ENCODE peak calls at places on chromosomes 12 and 14, in five cellular contexts. One of them, this sample, is unnamed.

GRCh38 chr14:37945959-37946358 is 261.7 kb upstream of the SSTR1 start:
- DNase-seq in MCF 10A: no peak
- DNase-seq in uterus: no peak
- DNase-seq in PC-9: no peak
- DNase-seq in activated CD8-positive, alpha-beta memory T cell treated with anti-CD3 and anti-CD28 coated beads for 24 hours: no peak
- DNase-seq in this sample: no peak

GRCh38 chr12:15584366-15585041 is 204.7 kb downstream of the EPS8 start:
- DNase-seq in uterus: peak; percentile 51
- DNase-seq in MCF 10A: peak; percentile 70
- DNase-seq in activated CD8-positive, alpha-beta memory T cell treated with anti-CD3 and anti-CD28 coated beads for 24 hours: no peak
- DNase-seq in PC-9: no peak
- DNase-seq in this sample: no peak

GRCh38 chr12:40261937-40262336 is 37.1 kb downstream of the LRRK2 start:
- DNase-seq in MCF 10A: no peak
- DNase-seq in activated CD8-positive, alpha-beta memory T cell treated with anti-CD3 and anti-CD28 coated beads for 24 hours: no peak
- DNase-seq in PC-9: no peak
- DNase-seq in uterus: no peak
- DNase-seq in this sample: no peak

GRCh38 chr14:31029016-31029970 is 3.1 kb upstream of the STRN3 start:
- DNase-seq in uterus: no peak
- DNase-seq in MCF 10A: no peak
- DNase-seq in activated CD8-positive, alpha-beta memory T cell treated with anti-CD3 and anti-CD28 coated beads for 24 hours: no peak
- DNase-seq in PC-9: no peak
- DNase-seq in this sample: no peak

GRCh38 chr12:93032748-93033147 is 103.7 kb upstream of the EEA1 start:
- DNase-seq in uterus: no peak
- DNase-seq in MCF 10A: no peak
- DNase-seq in activated CD8-positive, alpha-beta memory T cell treated with anti-CD3 and anti-CD28 coated beads for 24 hours: no peak
- DNase-seq in PC-9: no peak
- DNase-seq in this sample: no peak

GRCh38 chr14:89401783-89402182 is 15.2 kb downstream of the FOXN3 start:
- DNase-seq in activated CD8-positive, alpha-beta memory T cell treated with anti-CD3 and anti-CD28 coated beads for 24 hours: no peak
- DNase-seq in uterus: no peak
- DNase-seq in MCF 10A: no peak
- DNase-seq in PC-9: no peak
- DNase-seq in this sample: no peak

GRCh38 chr12:106114084-106115068 is 24.4 kb downstream of the NUAK1 start:
- DNase-seq in PC-9: peak; percentile 60
- DNase-seq in uterus: peak; percentile 49
- DNase-seq in activated CD8-positive, alpha-beta memory T cell treated with anti-CD3 and anti-CD28 coated beads for 24 hours: no peak
- DNase-seq in MCF 10A: peak; percentile 44
- DNase-seq in this sample: no peak

GRCh38 chr12:66725031-66725430 is 46.2 kb upstream of the GRIP1 start:
- DNase-seq in PC-9: no peak
- DNase-seq in MCF 10A: no peak
- DNase-seq in uterus: no peak
- DNase-seq in activated CD8-positive, alpha-beta memory T cell treated with anti-CD3 and anti-CD28 coated beads for 24 hours: no peak
- DNase-seq in this sample: no peak

GRCh38 chr14:100416921-100417451 is 93.8 kb downstream of the SLC25A47 start:
- DNase-seq in uterus: no peak
- DNase-seq in MCF 10A: peak; percentile 48
- DNase-seq in activated CD8-positive, alpha-beta memory T cell treated with anti-CD3 and anti-CD28 coated beads for 24 hours: no peak
- DNase-seq in PC-9: peak; percentile 52
- DNase-seq in this sample: no peak

GRCh38 chr12:106030210-106031175 is 108.3 kb downstream of the NUAK1 start:
- DNase-seq in MCF 10A: peak; percentile 35
- DNase-seq in activated CD8-positive, alpha-beta memory T cell treated with anti-CD3 and anti-CD28 coated beads for 24 hours: no peak
- DNase-seq in uterus: peak; percentile 26
- DNase-seq in PC-9: peak; percentile 89
- DNase-seq in this sample: no peak

GRCh38 chr14:53955671-53956426 is 776 bp downstream of the BMP4 start:
- DNase-seq in MCF 10A: no peak
- DNase-seq in PC-9: peak; percentile 58
- DNase-seq in activated CD8-positive, alpha-beta memory T cell treated with anti-CD3 and anti-CD28 coated beads for 24 hours: no peak
- DNase-seq in uterus: peak; percentile 72
- DNase-seq in this sample: no peak

GRCh38 chr12:104718581-104718980 is 239.5 kb downstream of the SLC41A2 start:
- DNase-seq in PC-9: no peak
- DNase-seq in MCF 10A: no peak
- DNase-seq in activated CD8-positive, alpha-beta memory T cell treated with anti-CD3 and anti-CD28 coated beads for 24 hours: no peak
- DNase-seq in uterus: no peak
- DNase-seq in this sample: no peak

GRCh38 chr12:104464899-104465298 is 8.2 kb downstream of the CHST11 start:
- DNase-seq in PC-9: no peak
- DNase-seq in activated CD8-positive, alpha-beta memory T cell treated with anti-CD3 and anti-CD28 coated beads for 24 hours: no peak
- DNase-seq in uterus: no peak
- DNase-seq in MCF 10A: no peak
- DNase-seq in this sample: no peak

GRCh38 chr12:48442191-48442828 is 30.0 kb upstream of the ANP32D start:
- DNase-seq in activated CD8-positive, alpha-beta memory T cell treated with anti-CD3 and anti-CD28 coated beads for 24 hours: no peak
- DNase-seq in uterus: no peak
- DNase-seq in MCF 10A: no peak
- DNase-seq in PC-9: no peak
- DNase-seq in this sample: no peak

GRCh38 chr12:92185052-92185451 is 39.4 kb upstream of the BTG1 start:
- DNase-seq in activated CD8-positive, alpha-beta memory T cell treated with anti-CD3 and anti-CD28 coated beads for 24 hours: no peak
- DNase-seq in PC-9: no peak
- DNase-seq in uterus: no peak
- DNase-seq in MCF 10A: no peak
- DNase-seq in this sample: no peak

GRCh38 chr14:76909266-76909665 is 83.1 kb downstream of the LRRC74A start:
- DNase-seq in uterus: no peak
- DNase-seq in PC-9: no peak
- DNase-seq in MCF 10A: peak; percentile 45
- DNase-seq in activated CD8-positive, alpha-beta memory T cell treated with anti-CD3 and anti-CD28 coated beads for 24 hours: no peak
- DNase-seq in this sample: no peak

GRCh38 chr12:4190376-4191063 is 83.0 kb upstream of the CCND2 start:
- DNase-seq in uterus: no peak
- DNase-seq in PC-9: no peak
- DNase-seq in MCF 10A: no peak
- DNase-seq in activated CD8-positive, alpha-beta memory T cell treated with anti-CD3 and anti-CD28 coated beads for 24 hours: no peak
- DNase-seq in this sample: no peak

GRCh38 chr12:113889806-113890581 is 76.1 kb downstream of the RBM19 start:
- DNase-seq in MCF 10A: no peak
- DNase-seq in uterus: no peak
- DNase-seq in PC-9: no peak
- DNase-seq in activated CD8-positive, alpha-beta memory T cell treated with anti-CD3 and anti-CD28 coated beads for 24 hours: no peak
- DNase-seq in this sample: no peak

GRCh38 chr14:105738638-105739037 is 212.3 kb downstream of the TMEM121 start:
- DNase-seq in MCF 10A: no peak
- DNase-seq in activated CD8-positive, alpha-beta memory T cell treated with anti-CD3 and anti-CD28 coated beads for 24 hours: no peak
- DNase-seq in uterus: no peak
- DNase-seq in PC-9: no peak
- DNase-seq in this sample: no peak

GRCh38 chr14:100056964-100057817 is 8.0 kb upstream of the EVL start:
- DNase-seq in uterus: no peak
- DNase-seq in activated CD8-positive, alpha-beta memory T cell treated with anti-CD3 and anti-CD28 coated beads for 24 hours: no peak
- DNase-seq in MCF 10A: peak; percentile 33
- DNase-seq in PC-9: no peak
- DNase-seq in this sample: no peak

GRCh38 chr12:72089678-72090077 is 151.0 kb downstream of the TPH2 start:
- DNase-seq in uterus: no peak
- DNase-seq in PC-9: no peak
- DNase-seq in MCF 10A: no peak
- DNase-seq in activated CD8-positive, alpha-beta memory T cell treated with anti-CD3 and anti-CD28 coated beads for 24 hours: no peak
- DNase-seq in this sample: no peak

GRCh38 chr14:56686416-56686815 is 106.8 kb downstream of the TMEM260 start:
- DNase-seq in activated CD8-positive, alpha-beta memory T cell treated with anti-CD3 and anti-CD28 coated beads for 24 hours: no peak
- DNase-seq in PC-9: peak; percentile 43
- DNase-seq in MCF 10A: peak; percentile 9
- DNase-seq in uterus: no peak
- DNase-seq in this sample: no peak

GRCh38 chr14:23663127-23663526 is 27.0 kb downstream of the DHRS2 start:
- DNase-seq in uterus: no peak
- DNase-seq in activated CD8-positive, alpha-beta memory T cell treated with anti-CD3 and anti-CD28 coated beads for 24 hours: no peak
- DNase-seq in MCF 10A: no peak
- DNase-seq in PC-9: no peak
- DNase-seq in this sample: no peak

GRCh38 chr12:9276990-9277389 is 68.8 kb upstream of the PZP start:
- DNase-seq in uterus: no peak
- DNase-seq in PC-9: no peak
- DNase-seq in activated CD8-positive, alpha-beta memory T cell treated with anti-CD3 and anti-CD28 coated beads for 24 hours: no peak
- DNase-seq in MCF 10A: no peak
- DNase-seq in this sample: no peak

GRCh38 chr12:109174468-109174867 is 58.1 kb downstream of the ACACB start:
- DNase-seq in activated CD8-positive, alpha-beta memory T cell treated with anti-CD3 and anti-CD28 coated beads for 24 hours: no peak
- DNase-seq in MCF 10A: no peak
- DNase-seq in uterus: no peak
- DNase-seq in PC-9: no peak
- DNase-seq in this sample: no peak

GRCh38 chr14:50336428-50336827 is 24.3 kb downstream of the DMAC2L start:
- DNase-seq in MCF 10A: no peak
- DNase-seq in activated CD8-positive, alpha-beta memory T cell treated with anti-CD3 and anti-CD28 coated beads for 24 hours: no peak
- DNase-seq in uterus: no peak
- DNase-seq in PC-9: no peak
- DNase-seq in this sample: no peak

GRCh38 chr12:650983-651382 is 12.3 kb downstream of the NINJ2 start:
- DNase-seq in activated CD8-positive, alpha-beta memory T cell treated with anti-CD3 and anti-CD28 coated beads for 24 hours: no peak
- DNase-seq in uterus: no peak
- DNase-seq in PC-9: no peak
- DNase-seq in MCF 10A: no peak
- DNase-seq in this sample: no peak

GRCh38 chr12:121755591-121755990 is 37.9 kb downstream of the RHOF start:
- DNase-seq in activated CD8-positive, alpha-beta memory T cell treated with anti-CD3 and anti-CD28 coated beads for 24 hours: no peak
- DNase-seq in PC-9: no peak
- DNase-seq in uterus: no peak
- DNase-seq in MCF 10A: no peak
- DNase-seq in this sample: no peak

GRCh38 chr12:132290203-132290540 is 39.2 kb downstream of the GALNT9 start:
- DNase-seq in activated CD8-positive, alpha-beta memory T cell treated with anti-CD3 and anti-CD28 coated beads for 24 hours: no peak
- DNase-seq in uterus: no peak
- DNase-seq in PC-9: no peak
- DNase-seq in MCF 10A: no peak
- DNase-seq in this sample: no peak

GRCh38 chr12:113742801-113743200 is 223.3 kb downstream of the RBM19 start:
- DNase-seq in PC-9: no peak
- DNase-seq in MCF 10A: no peak
- DNase-seq in uterus: no peak
- DNase-seq in activated CD8-positive, alpha-beta memory T cell treated with anti-CD3 and anti-CD28 coated beads for 24 hours: no peak
- DNase-seq in this sample: no peak